ENCODE peak calls at places on chromosomes 16 and 17, in six cellular contexts. One of them, this sample, is unnamed.

GRCh38 chr17:72407336-72408121 is 286.7 kb downstream of the SOX9 start:
- DNase-seq in Peyer's patch: peak
- DNase-seq in upper lobe of right lung: no peak
- DNase-seq in stomach: peak
- DNase-seq in fibroblast of pulmonary artery: peak
- DNase-seq in cardiac fibroblast: peak
- DNase-seq in this sample: peak

GRCh38 chr17:15436399-15437369 is 30.7 kb downstream of the CDRT4 start:
- DNase-seq in stomach: peak
- DNase-seq in cardiac fibroblast: peak
- DNase-seq in Peyer's patch: peak
- DNase-seq in fibroblast of pulmonary artery: peak
- DNase-seq in upper lobe of right lung: no peak
- DNase-seq in this sample: no peak

GRCh38 chr17:8153550-8153956 is 1.3 kb upstream of the PER1 start:
- DNase-seq in stomach: peak
- DNase-seq in fibroblast of pulmonary artery: peak
- DNase-seq in cardiac fibroblast: peak
- DNase-seq in upper lobe of right lung: peak
- DNase-seq in Peyer's patch: peak
- DNase-seq in this sample: no peak

GRCh38 chr16:30600215-30600614 is 10.0 kb downstream of the ZNF689 start:
- DNase-seq in Peyer's patch: no peak
- DNase-seq in cardiac fibroblast: no peak
- DNase-seq in upper lobe of right lung: no peak
- DNase-seq in fibroblast of pulmonary artery: no peak
- DNase-seq in stomach: no peak
- DNase-seq in this sample: no peak

GRCh38 chr16:19227643-19228042 is 57.9 kb upstream of the CLEC19A start:
- DNase-seq in cardiac fibroblast: no peak
- DNase-seq in fibroblast of pulmonary artery: no peak
- DNase-seq in stomach: no peak
- DNase-seq in upper lobe of right lung: no peak
- DNase-seq in Peyer's patch: no peak
- DNase-seq in this sample: no peak

GRCh38 chr16:85384831-85385462 is 228.2 kb upstream of the GSE1 start:
- DNase-seq in cardiac fibroblast: no peak
- DNase-seq in upper lobe of right lung: peak
- DNase-seq in fibroblast of pulmonary artery: no peak
- DNase-seq in Peyer's patch: peak
- DNase-seq in stomach: peak
- DNase-seq in this sample: no peak

GRCh38 chr16:89864421-89864820 is 9.0 kb upstream of the TCF25 start:
- DNase-seq in upper lobe of right lung: no peak
- DNase-seq in stomach: no peak
- DNase-seq in cardiac fibroblast: peak
- DNase-seq in fibroblast of pulmonary artery: peak
- DNase-seq in Peyer's patch: no peak
- DNase-seq in this sample: no peak

GRCh38 chr16:30523768-30524574 is 2.4 kb downstream of the ZNF768 start:
- DNase-seq in stomach: no peak
- DNase-seq in fibroblast of pulmonary artery: peak
- DNase-seq in Peyer's patch: no peak
- DNase-seq in cardiac fibroblast: peak
- DNase-seq in upper lobe of right lung: no peak
- DNase-seq in this sample: no peak

GRCh38 chr17:54348234-54348633 is 525.5 kb downstream of the KIF2B start:
- DNase-seq in fibroblast of pulmonary artery: no peak
- DNase-seq in Peyer's patch: no peak
- DNase-seq in stomach: no peak
- DNase-seq in cardiac fibroblast: no peak
- DNase-seq in upper lobe of right lung: no peak
- DNase-seq in this sample: no peak

GRCh38 chr16:59567496-59567895 is 833.4 kb upstream of the GOT2 start:
- DNase-seq in stomach: no peak
- DNase-seq in cardiac fibroblast: no peak
- DNase-seq in fibroblast of pulmonary artery: no peak
- DNase-seq in upper lobe of right lung: no peak
- DNase-seq in Peyer's patch: no peak
- DNase-seq in this sample: no peak

DNA sequence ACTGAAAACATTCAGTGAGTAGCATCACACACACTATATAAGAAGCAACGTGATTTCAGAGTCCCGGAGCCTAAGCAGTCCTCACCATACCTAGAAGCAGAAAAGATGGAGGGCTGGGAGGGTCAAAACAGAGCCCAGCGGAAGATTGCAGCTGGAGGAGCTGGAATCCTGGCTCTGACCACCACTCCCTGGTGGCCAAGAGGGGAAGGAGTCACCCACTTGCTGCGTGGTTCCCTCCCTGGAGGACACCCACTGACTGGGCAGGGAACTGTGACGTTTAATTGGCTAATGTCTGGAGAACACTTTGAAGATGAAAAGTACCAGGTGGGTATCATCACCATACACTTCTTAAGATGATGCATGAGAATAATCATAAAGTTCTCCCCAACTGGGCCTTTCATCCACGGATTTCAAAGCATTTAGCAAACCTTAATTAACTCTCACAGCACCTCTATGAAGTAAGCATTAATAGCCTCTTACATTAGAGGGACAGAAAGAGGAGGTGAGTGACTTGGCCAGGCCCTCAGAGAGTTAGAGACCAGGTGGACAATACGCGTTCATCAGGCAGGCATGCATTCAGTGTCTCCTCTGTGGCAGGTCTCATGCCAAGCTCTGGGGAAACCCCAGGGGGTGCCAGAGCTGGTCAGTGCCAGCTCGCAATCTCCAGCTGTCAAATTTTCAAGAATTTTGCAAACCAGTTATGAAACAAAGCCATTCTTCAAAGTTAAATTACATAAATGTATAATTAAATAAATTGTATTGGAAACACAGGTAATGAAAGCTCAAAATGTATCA is 137.9 kb downstream of the AXIN2 start:
- DNase-seq in upper lobe of right lung: no peak
- DNase-seq in stomach: no peak
- DNase-seq in fibroblast of pulmonary artery: no peak
- DNase-seq in cardiac fibroblast: no peak
- DNase-seq in Peyer's patch: no peak
- DNase-seq in this sample: no peak
- TF ChIP-seq CTCF in upper lobe of right lung: peak
- TF ChIP-seq CTCF in stomach: no peak
- TF ChIP-seq CTCF in fibroblast of pulmonary artery: peak
- TF ChIP-seq CTCF in cardiac fibroblast: peak
- TF ChIP-seq CTCF in Peyer's patch: no peak
- TF ChIP-seq CTCF in this sample: no peak

DNA sequence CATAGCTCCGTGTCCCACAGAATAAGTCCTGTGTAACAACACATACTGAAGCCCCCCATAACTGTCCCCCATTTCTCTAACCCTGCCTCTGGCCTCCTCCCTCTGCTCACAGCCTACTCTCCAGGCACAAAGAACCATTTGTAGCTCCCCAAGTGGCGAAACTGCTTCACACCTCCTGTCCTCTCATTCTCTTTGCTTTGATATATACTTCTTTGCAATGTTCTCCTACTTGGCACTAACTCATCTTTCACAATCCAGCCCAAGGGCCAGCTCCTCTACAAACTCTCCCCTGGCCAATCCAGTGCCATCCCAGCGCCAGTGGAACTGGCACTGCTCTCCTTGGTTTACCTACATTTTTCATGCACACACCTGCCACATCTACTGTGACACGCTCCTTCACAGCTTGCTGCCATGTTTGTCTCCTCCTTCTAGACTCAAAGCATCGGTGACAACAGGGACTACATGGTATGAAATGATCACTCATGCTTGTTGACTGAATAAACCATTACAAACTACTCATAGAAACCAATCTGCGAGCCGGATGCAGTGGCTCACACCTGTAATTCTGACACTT is 12.8 kb downstream of the CYTH1 start:
- DNase-seq in Peyer's patch: no peak
- DNase-seq in fibroblast of pulmonary artery: no peak
- DNase-seq in upper lobe of right lung: no peak
- DNase-seq in stomach: no peak
- DNase-seq in cardiac fibroblast: no peak
- DNase-seq in this sample: no peak
- TF ChIP-seq CTCF in Peyer's patch: no peak
- TF ChIP-seq CTCF in fibroblast of pulmonary artery: no peak
- TF ChIP-seq CTCF in upper lobe of right lung: peak
- TF ChIP-seq CTCF in stomach: no peak
- TF ChIP-seq CTCF in cardiac fibroblast: no peak
- TF ChIP-seq CTCF in this sample: no peak

DNA sequence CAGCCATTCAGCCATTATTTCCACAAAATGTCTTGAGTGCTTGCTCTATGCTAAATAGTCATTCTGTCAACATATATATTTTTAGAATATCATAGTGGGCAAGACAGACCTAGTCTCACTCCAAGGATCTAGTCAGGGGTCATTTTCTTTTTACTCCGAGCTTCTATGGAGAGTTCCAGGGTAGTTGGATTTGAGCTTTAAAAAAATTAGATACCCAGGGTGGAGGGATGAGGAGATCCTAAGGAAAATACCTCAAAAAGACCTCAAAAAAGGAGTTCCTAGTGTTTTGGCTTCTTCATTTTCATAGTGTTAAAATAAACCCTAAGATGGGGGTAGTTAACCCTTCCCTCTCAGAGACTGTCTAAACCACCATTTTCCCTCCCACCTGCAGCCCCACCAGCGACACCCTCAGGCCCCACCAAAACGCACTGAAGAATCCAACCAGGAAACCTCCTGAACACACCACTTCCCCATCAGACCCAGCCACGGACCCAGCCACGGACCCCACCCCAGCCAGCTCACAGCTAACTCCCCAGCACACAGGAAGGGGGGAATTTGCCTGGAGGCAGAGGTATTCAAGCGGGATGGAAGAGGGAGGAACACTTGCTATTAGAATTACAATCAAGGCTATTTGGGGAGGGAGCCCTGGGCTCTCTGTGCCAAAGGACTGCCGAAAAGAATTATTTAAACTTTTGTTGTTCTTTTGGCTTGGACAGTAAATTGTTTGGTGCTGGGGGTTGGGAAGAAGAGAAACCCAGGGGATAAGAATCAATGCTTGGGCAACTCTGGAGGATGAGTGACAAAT is 2.2 kb downstream of the ETV4 start:
- DNase-seq in fibroblast of pulmonary artery: no peak
- DNase-seq in upper lobe of right lung: no peak
- DNase-seq in Peyer's patch: no peak
- DNase-seq in stomach: no peak
- DNase-seq in cardiac fibroblast: no peak
- DNase-seq in this sample: no peak
- TF ChIP-seq CTCF in fibroblast of pulmonary artery: no peak
- TF ChIP-seq CTCF in upper lobe of right lung: no peak
- TF ChIP-seq CTCF in Peyer's patch: no peak
- TF ChIP-seq CTCF in stomach: no peak
- TF ChIP-seq CTCF in cardiac fibroblast: no peak
- TF ChIP-seq CTCF in this sample: no peak

DNA sequence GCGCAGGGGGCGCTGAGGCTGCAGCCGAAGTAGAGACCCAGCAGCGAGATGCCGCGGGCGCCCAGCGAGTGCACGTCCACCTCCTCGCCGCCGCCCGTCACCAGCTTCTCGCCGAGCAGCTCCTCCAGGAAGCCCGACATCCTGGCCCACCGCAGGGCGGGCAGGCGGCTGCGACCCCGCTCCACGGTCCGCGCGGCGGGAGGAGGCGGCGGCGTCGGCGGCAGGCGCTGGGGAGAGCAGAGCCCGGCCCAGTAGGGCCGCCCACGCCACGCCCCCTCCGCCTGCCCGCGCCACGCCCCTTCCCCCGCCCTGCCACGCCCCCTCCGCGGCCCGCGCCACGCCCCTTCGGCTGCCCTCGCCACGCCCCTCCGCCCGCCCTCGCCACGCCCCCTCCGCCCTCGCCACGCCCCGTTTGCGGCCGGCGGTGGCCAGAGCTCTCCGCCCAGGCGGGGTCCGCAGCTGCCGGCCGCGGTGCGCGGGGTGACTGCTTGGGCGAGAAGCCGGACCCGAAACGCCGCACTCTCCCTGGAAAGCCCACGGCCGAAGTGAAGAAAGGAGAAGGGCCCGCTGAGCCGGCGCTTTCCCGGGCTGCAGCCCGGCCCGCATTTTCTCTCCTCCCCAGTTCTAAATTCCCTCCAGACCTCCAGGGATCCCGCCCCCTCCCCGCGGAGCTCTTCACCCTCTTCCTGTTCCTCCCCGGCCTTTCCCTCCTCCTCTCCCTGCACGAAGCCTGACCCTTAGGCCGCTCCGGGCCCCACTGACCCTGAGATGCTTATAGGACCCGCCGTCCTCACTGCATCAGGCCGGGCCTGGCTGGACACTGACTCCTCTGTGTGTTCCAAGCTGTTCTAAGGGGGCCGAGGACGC is at the start of gene NXN:
- DNase-seq in Peyer's patch: peak
- DNase-seq in upper lobe of right lung: peak
- DNase-seq in cardiac fibroblast: peak
- DNase-seq in stomach: peak
- DNase-seq in fibroblast of pulmonary artery: peak
- DNase-seq in this sample: peak
- TF ChIP-seq CTCF in Peyer's patch: no peak
- TF ChIP-seq CTCF in upper lobe of right lung: peak
- TF ChIP-seq CTCF in cardiac fibroblast: no peak
- TF ChIP-seq CTCF in stomach: no peak
- TF ChIP-seq CTCF in fibroblast of pulmonary artery: no peak
- TF ChIP-seq CTCF in this sample: no peak

GRCh38 chr16:88722784-88723506 is 16.6 kb downstream of the CTU2 start:
- DNase-seq in cardiac fibroblast: no peak
- DNase-seq in Peyer's patch: no peak
- DNase-seq in stomach: no peak
- DNase-seq in upper lobe of right lung: no peak
- DNase-seq in fibroblast of pulmonary artery: no peak
- DNase-seq in this sample: no peak

GRCh38 chr16:88724855-88725555 is 18.7 kb downstream of the CTU2 start:
- DNase-seq in cardiac fibroblast: no peak
- DNase-seq in upper lobe of right lung: no peak
- DNase-seq in fibroblast of pulmonary artery: no peak
- DNase-seq in Peyer's patch: no peak
- DNase-seq in stomach: no peak
- DNase-seq in this sample: no peak

GRCh38 chr16:88721815-88722755 is 15.8 kb downstream of the CTU2 start:
- DNase-seq in fibroblast of pulmonary artery: no peak
- DNase-seq in stomach: no peak
- DNase-seq in cardiac fibroblast: no peak
- DNase-seq in Peyer's patch: no peak
- DNase-seq in upper lobe of right lung: no peak
- DNase-seq in this sample: no peak

GRCh38 chr16:88723911-88724310 is 17.6 kb downstream of the CTU2 start:
- DNase-seq in stomach: no peak
- DNase-seq in fibroblast of pulmonary artery: no peak
- DNase-seq in upper lobe of right lung: no peak
- DNase-seq in cardiac fibroblast: no peak
- DNase-seq in Peyer's patch: no peak
- DNase-seq in this sample: no peak

DNA sequence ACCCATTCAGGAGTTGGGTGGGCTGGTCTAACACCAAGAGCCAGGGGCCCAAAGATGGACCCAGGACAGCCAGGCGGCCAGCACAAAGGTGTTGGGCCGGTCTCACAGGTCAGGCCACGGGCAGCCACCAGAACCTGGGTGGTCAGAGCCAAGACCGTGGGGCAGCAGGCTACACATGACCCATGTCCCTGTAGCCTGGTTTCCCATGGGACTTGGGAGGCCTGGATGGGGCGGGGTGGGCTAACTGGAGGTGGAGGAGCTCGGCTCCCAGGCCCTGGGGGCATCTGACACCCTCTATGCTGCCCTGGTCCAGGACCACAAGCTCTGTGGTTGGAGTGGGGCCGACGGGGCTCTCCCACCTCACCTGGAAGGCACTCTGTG is 17.2 kb downstream of the CTU2 start:
- DNase-seq in upper lobe of right lung: no peak
- DNase-seq in fibroblast of pulmonary artery: no peak
- DNase-seq in stomach: no peak
- DNase-seq in cardiac fibroblast: no peak
- DNase-seq in Peyer's patch: no peak
- DNase-seq in this sample: no peak
- TF ChIP-seq CTCF in upper lobe of right lung: no peak
- TF ChIP-seq CTCF in fibroblast of pulmonary artery: no peak
- TF ChIP-seq CTCF in stomach: no peak
- TF ChIP-seq CTCF in cardiac fibroblast: no peak
- TF ChIP-seq CTCF in Peyer's patch: no peak
- TF ChIP-seq CTCF in this sample: no peak

This sample was measured in GM20000.